ENCODE peak calls at places on chromosomes 1 and 21, in ten cellular contexts. One of them, this sample, is unnamed.
A peak's percentile ranks its signal among the peaks of the same experiment; 100 is the strongest.

GRCh38 chr21:26806734-26807372 is 38.4 kb downstream of the ADAMTS1 start:
- DNase-seq in pons: no peak
- DNase-seq in heart left ventricle: no peak
- DNase-seq in MM.1S: no peak
- DNase-seq in activated T-cell treated with anti-CD3 and anti-CD28 coated beads, Interleukin-2, amount 50 U/mL, for 72 hours: no peak
- DNase-seq in BE2C: no peak
- DNase-seq in EH: peak; percentile 51
- DNase-seq in type B pancreatic cell: no peak
- DNase-seq in T-cell: no peak
- DNase-seq in D341Med: no peak
- DNase-seq in this sample: peak; percentile 28

GRCh38 chr21:19810779-19811178 is 1187.4 kb upstream of the NCAM2 start:
- DNase-seq in BE2C: no peak
- DNase-seq in D341Med: no peak
- DNase-seq in type B pancreatic cell: no peak
- DNase-seq in T-cell: no peak
- DNase-seq in pons: no peak
- DNase-seq in MM.1S: no peak
- DNase-seq in heart left ventricle: no peak
- DNase-seq in activated T-cell treated with anti-CD3 and anti-CD28 coated beads, Interleukin-2, amount 50 U/mL, for 72 hours: no peak
- DNase-seq in EH: no peak
- DNase-seq in this sample: no peak

GRCh38 chr1:76607712-76608111 is 259.6 kb upstream of the ST6GALNAC5 start:
- DNase-seq in pons: no peak
- DNase-seq in heart left ventricle: no peak
- DNase-seq in EH: no peak
- DNase-seq in type B pancreatic cell: no peak
- DNase-seq in activated T-cell treated with anti-CD3 and anti-CD28 coated beads, Interleukin-2, amount 50 U/mL, for 72 hours: no peak
- DNase-seq in T-cell: no peak
- DNase-seq in MM.1S: no peak
- DNase-seq in BE2C: peak; percentile 12
- DNase-seq in D341Med: no peak
- DNase-seq in this sample: no peak

GRCh38 chr1:4425892-4426291 is 228.5 kb upstream of the AJAP1 start:
- DNase-seq in T-cell: no peak
- DNase-seq in heart left ventricle: no peak
- DNase-seq in EH: no peak
- DNase-seq in MM.1S: peak; percentile 43
- DNase-seq in activated T-cell treated with anti-CD3 and anti-CD28 coated beads, Interleukin-2, amount 50 U/mL, for 72 hours: peak; percentile 4
- DNase-seq in type B pancreatic cell: no peak
- DNase-seq in D341Med: no peak
- DNase-seq in pons: no peak
- DNase-seq in BE2C: peak; percentile 22
- DNase-seq in this sample: no peak

GRCh38 chr1:171741872-171742576 is at the start of gene VAMP4:
- DNase-seq in activated T-cell treated with anti-CD3 and anti-CD28 coated beads, Interleukin-2, amount 50 U/mL, for 72 hours: peak; percentile 89
- DNase-seq in D341Med: peak; percentile 96
- DNase-seq in pons: peak; percentile 84
- DNase-seq in heart left ventricle: peak; percentile 89
- DNase-seq in EH: peak; percentile 81
- DNase-seq in BE2C: peak; percentile 89
- DNase-seq in T-cell: peak; percentile 82
- DNase-seq in MM.1S: peak; percentile 93
- DNase-seq in type B pancreatic cell: peak; percentile 83
- DNase-seq in this sample: peak; percentile 75

GRCh38 chr1:182614796-182615451 is 10.7 kb upstream of the RGS16 start:
- DNase-seq in BE2C: peak; percentile 92
- DNase-seq in type B pancreatic cell: peak; percentile 79
- DNase-seq in heart left ventricle: peak; percentile 89
- DNase-seq in pons: peak; percentile 85
- DNase-seq in D341Med: peak; percentile 55
- DNase-seq in MM.1S: peak; percentile 84
- DNase-seq in activated T-cell treated with anti-CD3 and anti-CD28 coated beads, Interleukin-2, amount 50 U/mL, for 72 hours: peak; percentile 61
- DNase-seq in T-cell: no peak
- DNase-seq in EH: peak; percentile 95
- DNase-seq in this sample: peak; percentile 73

GRCh38 chr1:109096110-109096509 is 5.5 kb downstream of the TMEM167B start:
- DNase-seq in MM.1S: no peak
- DNase-seq in EH: no peak
- DNase-seq in BE2C: no peak
- DNase-seq in T-cell: no peak
- DNase-seq in activated T-cell treated with anti-CD3 and anti-CD28 coated beads, Interleukin-2, amount 50 U/mL, for 72 hours: no peak
- DNase-seq in type B pancreatic cell: no peak
- DNase-seq in heart left ventricle: no peak
- DNase-seq in pons: no peak
- DNase-seq in D341Med: no peak
- DNase-seq in this sample: no peak

GRCh38 chr1:229664133-229664689 is 38.2 kb downstream of the URB2 start:
- DNase-seq in activated T-cell treated with anti-CD3 and anti-CD28 coated beads, Interleukin-2, amount 50 U/mL, for 72 hours: peak; percentile 93
- DNase-seq in BE2C: peak; percentile 67
- DNase-seq in heart left ventricle: no peak
- DNase-seq in D341Med: peak; percentile 77
- DNase-seq in MM.1S: no peak
- DNase-seq in pons: peak; percentile 80
- DNase-seq in type B pancreatic cell: no peak
- DNase-seq in T-cell: peak; percentile 58
- DNase-seq in EH: peak; percentile 21
- DNase-seq in this sample: peak; percentile 17

GRCh38 chr1:93670141-93670540 is 11.5 kb downstream of the BCAR3 start:
- DNase-seq in T-cell: no peak
- DNase-seq in MM.1S: no peak
- DNase-seq in BE2C: no peak
- DNase-seq in type B pancreatic cell: no peak
- DNase-seq in heart left ventricle: peak; percentile 66
- DNase-seq in D341Med: no peak
- DNase-seq in activated T-cell treated with anti-CD3 and anti-CD28 coated beads, Interleukin-2, amount 50 U/mL, for 72 hours: no peak
- DNase-seq in pons: peak; percentile 63
- DNase-seq in EH: peak; percentile 85
- DNase-seq in this sample: peak; percentile 95

GRCh38 chr1:182588460-182589396 is at the start of gene RNASEL:
- DNase-seq in heart left ventricle: peak; percentile 70
- DNase-seq in D341Med: peak; percentile 53
- DNase-seq in activated T-cell treated with anti-CD3 and anti-CD28 coated beads, Interleukin-2, amount 50 U/mL, for 72 hours: peak; percentile 53
- DNase-seq in type B pancreatic cell: no peak
- DNase-seq in BE2C: no peak
- DNase-seq in T-cell: peak; percentile 47
- DNase-seq in pons: peak; percentile 81
- DNase-seq in EH: peak; percentile 82
- DNase-seq in MM.1S: peak; percentile 83
- DNase-seq in this sample: peak; percentile 70

GRCh38 chr1:237309595-237310118 is 267.7 kb downstream of the RYR2 start:
- DNase-seq in type B pancreatic cell: no peak
- DNase-seq in MM.1S: no peak
- DNase-seq in EH: no peak
- DNase-seq in pons: no peak
- DNase-seq in activated T-cell treated with anti-CD3 and anti-CD28 coated beads, Interleukin-2, amount 50 U/mL, for 72 hours: no peak
- DNase-seq in BE2C: no peak
- DNase-seq in T-cell: no peak
- DNase-seq in D341Med: no peak
- DNase-seq in heart left ventricle: no peak
- DNase-seq in this sample: no peak

GRCh38 chr1:65002508-65003315 is 36.4 kb upstream of the JAK1 start:
- DNase-seq in MM.1S: peak; percentile 81
- DNase-seq in D341Med: peak; percentile 26
- DNase-seq in EH: peak; percentile 75
- DNase-seq in BE2C: no peak
- DNase-seq in T-cell: peak; percentile 59
- DNase-seq in pons: peak; percentile 43
- DNase-seq in heart left ventricle: peak; percentile 79
- DNase-seq in type B pancreatic cell: peak; percentile 75
- DNase-seq in activated T-cell treated with anti-CD3 and anti-CD28 coated beads, Interleukin-2, amount 50 U/mL, for 72 hours: peak; percentile 69
- DNase-seq in this sample: peak; percentile 67

GRCh38 chr1:230568008-230568407 is 74.3 kb upstream of the COG2 start:
- DNase-seq in BE2C: peak; percentile 32
- DNase-seq in EH: peak; percentile 34
- DNase-seq in D341Med: peak; percentile 48
- DNase-seq in heart left ventricle: no peak
- DNase-seq in activated T-cell treated with anti-CD3 and anti-CD28 coated beads, Interleukin-2, amount 50 U/mL, for 72 hours: peak; percentile 28
- DNase-seq in MM.1S: no peak
- DNase-seq in type B pancreatic cell: no peak
- DNase-seq in T-cell: no peak
- DNase-seq in pons: no peak
- DNase-seq in this sample: peak; percentile 71

GRCh38 chr1:206734499-206735142 is 36.0 kb upstream of the IL19 start:
- DNase-seq in T-cell: peak; percentile 62
- DNase-seq in heart left ventricle: no peak
- DNase-seq in type B pancreatic cell: no peak
- DNase-seq in BE2C: peak; percentile 79
- DNase-seq in MM.1S: peak; percentile 77
- DNase-seq in activated T-cell treated with anti-CD3 and anti-CD28 coated beads, Interleukin-2, amount 50 U/mL, for 72 hours: peak; percentile 69
- DNase-seq in pons: no peak
- DNase-seq in D341Med: peak; percentile 77
- DNase-seq in EH: peak; percentile 56
- DNase-seq in this sample: no peak

GRCh38 chr1:1291611-1292441 is 11.6 kb downstream of the SCNN1D start:
- DNase-seq in D341Med: peak; percentile 83
- DNase-seq in pons: no peak
- DNase-seq in EH: peak; percentile 64
- DNase-seq in heart left ventricle: peak; percentile 65
- DNase-seq in type B pancreatic cell: no peak
- DNase-seq in activated T-cell treated with anti-CD3 and anti-CD28 coated beads, Interleukin-2, amount 50 U/mL, for 72 hours: peak; percentile 70
- DNase-seq in BE2C: peak; percentile 87
- DNase-seq in MM.1S: peak; percentile 73
- DNase-seq in T-cell: peak; percentile 52
- DNase-seq in this sample: peak; percentile 35

GRCh38 chr1:44786138-44786840 is 1.7 kb downstream of the BEST4 start:
- DNase-seq in MM.1S: peak; percentile 27
- DNase-seq in heart left ventricle: peak; percentile 64
- DNase-seq in activated T-cell treated with anti-CD3 and anti-CD28 coated beads, Interleukin-2, amount 50 U/mL, for 72 hours: peak; percentile 72
- DNase-seq in type B pancreatic cell: no peak
- DNase-seq in D341Med: peak; percentile 75
- DNase-seq in T-cell: peak; percentile 69
- DNase-seq in BE2C: peak; percentile 74
- DNase-seq in pons: no peak
- DNase-seq in EH: peak; percentile 58
- DNase-seq in this sample: peak; percentile 60

GRCh38 chr1:7581754-7582264 is 189.3 kb upstream of the VAMP3 start:
- DNase-seq in BE2C: no peak
- DNase-seq in MM.1S: no peak
- DNase-seq in EH: no peak
- DNase-seq in type B pancreatic cell: no peak
- DNase-seq in heart left ventricle: no peak
- DNase-seq in D341Med: no peak
- DNase-seq in T-cell: no peak
- DNase-seq in pons: peak; percentile 11
- DNase-seq in activated T-cell treated with anti-CD3 and anti-CD28 coated beads, Interleukin-2, amount 50 U/mL, for 72 hours: no peak
- DNase-seq in this sample: no peak

GRCh38 chr21:32728455-32729237 is 833 bp upstream of the SYNJ1 start:
- DNase-seq in pons: peak; percentile 56
- DNase-seq in D341Med: peak; percentile 56
- DNase-seq in EH: no peak
- DNase-seq in type B pancreatic cell: no peak
- DNase-seq in T-cell: no peak
- DNase-seq in activated T-cell treated with anti-CD3 and anti-CD28 coated beads, Interleukin-2, amount 50 U/mL, for 72 hours: no peak
- DNase-seq in BE2C: no peak
- DNase-seq in MM.1S: peak; percentile 22
- DNase-seq in heart left ventricle: no peak
- DNase-seq in this sample: no peak

GRCh38 chr1:166283190-166283589 is 116.4 kb upstream of the FAM78B start:
- DNase-seq in type B pancreatic cell: no peak
- DNase-seq in pons: no peak
- DNase-seq in MM.1S: no peak
- DNase-seq in activated T-cell treated with anti-CD3 and anti-CD28 coated beads, Interleukin-2, amount 50 U/mL, for 72 hours: no peak
- DNase-seq in EH: no peak
- DNase-seq in T-cell: no peak
- DNase-seq in BE2C: no peak
- DNase-seq in D341Med: no peak
- DNase-seq in heart left ventricle: no peak
- DNase-seq in this sample: no peak

GRCh38 chr1:47941609-47942237 is 55.5 kb downstream of the TRABD2B start:
- DNase-seq in EH: no peak
- DNase-seq in D341Med: no peak
- DNase-seq in pons: no peak
- DNase-seq in type B pancreatic cell: no peak
- DNase-seq in activated T-cell treated with anti-CD3 and anti-CD28 coated beads, Interleukin-2, amount 50 U/mL, for 72 hours: no peak
- DNase-seq in T-cell: no peak
- DNase-seq in heart left ventricle: no peak
- DNase-seq in BE2C: no peak
- DNase-seq in MM.1S: no peak
- DNase-seq in this sample: no peak

GRCh38 chr1:47438321-47439150 is 692 bp downstream of the FOXD2 start:
- DNase-seq in D341Med: no peak
- DNase-seq in BE2C: no peak
- DNase-seq in MM.1S: no peak
- DNase-seq in pons: no peak
- DNase-seq in T-cell: peak; percentile 28
- DNase-seq in heart left ventricle: no peak
- DNase-seq in type B pancreatic cell: no peak
- DNase-seq in activated T-cell treated with anti-CD3 and anti-CD28 coated beads, Interleukin-2, amount 50 U/mL, for 72 hours: peak; percentile 49
- DNase-seq in EH: peak; percentile 36
- DNase-seq in this sample: no peak

GRCh38 chr1:151251656-151252470 is 2.7 kb upstream of the PSMD4 start:
- DNase-seq in activated T-cell treated with anti-CD3 and anti-CD28 coated beads, Interleukin-2, amount 50 U/mL, for 72 hours: peak; percentile 72
- DNase-seq in MM.1S: peak; percentile 89
- DNase-seq in heart left ventricle: peak; percentile 59
- DNase-seq in BE2C: peak; percentile 73
- DNase-seq in T-cell: peak; percentile 50
- DNase-seq in EH: peak; percentile 81
- DNase-seq in D341Med: peak; percentile 80
- DNase-seq in pons: peak; percentile 78
- DNase-seq in type B pancreatic cell: no peak
- DNase-seq in this sample: peak; percentile 63

GRCh38 chr1:223724376-223724775 is 12.0 kb downstream of the CAPN2 start:
- DNase-seq in activated T-cell treated with anti-CD3 and anti-CD28 coated beads, Interleukin-2, amount 50 U/mL, for 72 hours: no peak
- DNase-seq in type B pancreatic cell: no peak
- DNase-seq in MM.1S: no peak
- DNase-seq in EH: no peak
- DNase-seq in BE2C: no peak
- DNase-seq in D341Med: no peak
- DNase-seq in pons: no peak
- DNase-seq in T-cell: no peak
- DNase-seq in heart left ventricle: no peak
- DNase-seq in this sample: no peak

GRCh38 chr21:32386195-32386870 is 6.5 kb downstream of the URB1 start:
- DNase-seq in type B pancreatic cell: no peak
- DNase-seq in T-cell: no peak
- DNase-seq in MM.1S: no peak
- DNase-seq in D341Med: no peak
- DNase-seq in heart left ventricle: peak; percentile 46
- DNase-seq in EH: peak; percentile 60
- DNase-seq in pons: no peak
- DNase-seq in activated T-cell treated with anti-CD3 and anti-CD28 coated beads, Interleukin-2, amount 50 U/mL, for 72 hours: no peak
- DNase-seq in BE2C: no peak
- DNase-seq in this sample: no peak

GRCh38 chr1:20147846-20148570 is 8.9 kb downstream of the PLA2G2F start:
- DNase-seq in BE2C: no peak
- DNase-seq in activated T-cell treated with anti-CD3 and anti-CD28 coated beads, Interleukin-2, amount 50 U/mL, for 72 hours: no peak
- DNase-seq in heart left ventricle: no peak
- DNase-seq in pons: no peak
- DNase-seq in type B pancreatic cell: no peak
- DNase-seq in T-cell: no peak
- DNase-seq in MM.1S: no peak
- DNase-seq in D341Med: peak; percentile 11
- DNase-seq in EH: no peak
- DNase-seq in this sample: no peak

GRCh38 chr1:48249868-48250267 is 27.4 kb downstream of the SLC5A9 start:
- DNase-seq in MM.1S: no peak
- DNase-seq in T-cell: no peak
- DNase-seq in BE2C: no peak
- DNase-seq in type B pancreatic cell: no peak
- DNase-seq in EH: no peak
- DNase-seq in pons: no peak
- DNase-seq in activated T-cell treated with anti-CD3 and anti-CD28 coated beads, Interleukin-2, amount 50 U/mL, for 72 hours: no peak
- DNase-seq in heart left ventricle: no peak
- DNase-seq in D341Med: no peak
- DNase-seq in this sample: no peak

GRCh38 chr1:115246526-115246925 is 91.5 kb downstream of the NGF start:
- DNase-seq in D341Med: no peak
- DNase-seq in MM.1S: no peak
- DNase-seq in EH: peak; percentile 59
- DNase-seq in pons: no peak
- DNase-seq in activated T-cell treated with anti-CD3 and anti-CD28 coated beads, Interleukin-2, amount 50 U/mL, for 72 hours: no peak
- DNase-seq in heart left ventricle: no peak
- DNase-seq in T-cell: no peak
- DNase-seq in type B pancreatic cell: no peak
- DNase-seq in BE2C: no peak
- DNase-seq in this sample: peak; percentile 24

GRCh38 chr1:24632776-24633175 is 10.3 kb upstream of the SRRM1 start:
- DNase-seq in BE2C: no peak
- DNase-seq in activated T-cell treated with anti-CD3 and anti-CD28 coated beads, Interleukin-2, amount 50 U/mL, for 72 hours: no peak
- DNase-seq in type B pancreatic cell: no peak
- DNase-seq in pons: no peak
- DNase-seq in EH: no peak
- DNase-seq in MM.1S: no peak
- DNase-seq in heart left ventricle: no peak
- DNase-seq in D341Med: no peak
- DNase-seq in T-cell: no peak
- DNase-seq in this sample: no peak